ENCODE peak calls at places on chromosomes 2 and 18, in nine cellular contexts. I, W, H, O, Y, U, P, E and T are unnamed samples.

GRCh38 chr18:63974991-63975390 is 5.1 kb downstream of the SERPINB8 start:
- DNase-seq in Y (no peak), E (no peak), P (no peak), I (peak; percentile 41), O (no peak), W (no peak), U (no peak), H (no peak), T (no peak)

GRCh38 chr2:190050001-190050400 is 12.5 kb downstream of the MSTN start:
- DNase-seq in E (no peak), U (no peak), P (no peak), Y (no peak), W (no peak), O (no peak), I (no peak), H (no peak), T (no peak)

GRCh38 chr2:228657807-228658402 is 476.4 kb upstream of the SPHKAP start:
- DNase-seq in U (peak; percentile 10), Y (no peak), W (peak; percentile 18), I (peak; percentile 62), P (no peak), H (no peak), O (no peak), E (no peak), T (no peak)

GRCh38 chr18:76256897-76257500 is 238.0 kb downstream of the ZNF516 start:
- DNase-seq in P (peak; percentile 6), O (no peak), U (peak; percentile 20), Y (no peak), H (no peak), I (peak; percentile 71), E (no peak), W (peak; percentile 42), T (no peak)

GRCh38 chr18:3447035-3447894 is 2.7 kb upstream of the TGIF1 start:
- DNase-seq in U (no peak), Y (peak; percentile 54), E (no peak), H (peak; percentile 37), W (peak; percentile 12), P (peak; percentile 82), I (peak; percentile 79), O (no peak), T (peak; percentile 83)

GRCh38 chr2:148814853-148815419 is 60.1 kb upstream of the KIF5C start:
- DNase-seq in I (no peak), P (no peak), Y (no peak), O (no peak), W (no peak), E (no peak), U (no peak), H (peak; percentile 33), T (no peak)

GRCh38 chr2:216491757-216492635 is 6.6 kb upstream of the RPL37A start:
- DNase-seq in I (no peak), P (no peak), U (no peak), Y (no peak), O (no peak), W (no peak), H (no peak), E (no peak), T (no peak)

GRCh38 chr2:222842517-222843174 is 18.2 kb upstream of the ACSL3 start:
- DNase-seq in W (no peak), P (no peak), O (no peak), I (no peak), H (no peak), U (no peak), Y (no peak), E (no peak), T (no peak)

GRCh38 chr18:22796069-22796468 is 137.1 kb upstream of the RBBP8 start:
- DNase-seq in H (no peak), U (no peak), O (no peak), W (no peak), P (no peak), I (no peak), Y (no peak), E (no peak), T (no peak)

GRCh38 chr2:117825437-117825836 is 10.9 kb downstream of the DDX18 start:
- DNase-seq in W (no peak), O (no peak), P (no peak), Y (no peak), I (no peak), H (no peak), U (no peak), E (no peak), T (no peak)

GRCh38 chr2:216426938-216427337 is 14.7 kb downstream of the SMARCAL1 start:
- DNase-seq in E (no peak), H (no peak), I (no peak), U (no peak), Y (no peak), P (no peak), O (no peak), W (no peak), T (no peak)

GRCh38 chr2:238168196-238168815 is 9.5 kb downstream of the ERFE start:
- DNase-seq in W (peak; percentile 22), P (peak; percentile 38), O (no peak), U (no peak), H (no peak), I (no peak), E (no peak), Y (no peak), T (no peak)

GRCh38 chr2:129756276-129756675 is 223.2 kb upstream of the RAB6C start:
- DNase-seq in P (no peak), W (no peak), O (no peak), I (no peak), Y (no peak), H (no peak), E (no peak), U (no peak), T (peak; percentile 61)

GRCh38 chr2:109144271-109144670 is 15.3 kb downstream of the SH3RF3 start:
- DNase-seq in I (no peak), E (no peak), U (no peak), P (no peak), W (no peak), H (no peak), Y (no peak), O (no peak), T (no peak)

GRCh38 chr2:232539298-232540231 is at the start of gene CHRNG:
- DNase-seq in E (no peak), W (no peak), P (no peak), U (no peak), O (no peak), H (peak; percentile 24), Y (peak; percentile 30), I (no peak), T (peak; percentile 71)

GRCh38 chr2:233470007-233470687 is 96.4 kb downstream of the USP40 start:
- DNase-seq in P (peak; percentile 27), Y (no peak), E (no peak), I (no peak), W (peak; percentile 50), O (no peak), U (no peak), H (peak; percentile 29), T (no peak)

GRCh38 chr2:75594599-75594998 is 33.9 kb upstream of the EVA1A start:
- DNase-seq in U (no peak), E (no peak), Y (no peak), H (no peak), O (no peak), P (no peak), W (no peak), I (no peak), T (no peak)

GRCh38 chr2:150625300-150625699 is 137.8 kb upstream of the RND3 start:
- DNase-seq in H (no peak), Y (no peak), W (no peak), U (no peak), I (no peak), E (no peak), P (no peak), O (no peak), T (no peak)

GRCh38 chr2:204108874-204109295 is 172.3 kb downstream of the ICOS start:
- DNase-seq in I (no peak), H (no peak), W (no peak), E (no peak), P (no peak), O (no peak), U (no peak), Y (no peak), T (no peak)
- H3K4me3 ChIP-seq in I (no peak overlapping the region), H (no peak overlapping the region), W (no peak overlapping the region), E (no peak overlapping the region), P (no peak overlapping the region), O (no peak overlapping the region), U (no peak overlapping the region), Y (no peak overlapping the region), T (no peak overlapping the region)

GRCh38 chr2:98013407-98014042 is 17.8 kb upstream of the TMEM131 start:
- DNase-seq in U (no peak), E (no peak), P (no peak), I (no peak), Y (no peak), H (no peak), W (no peak), O (no peak), T (no peak)

GRCh38 chr2:98015681-98016080 is 19.9 kb upstream of the TMEM131 start:
- DNase-seq in E (no peak), Y (no peak), I (no peak), O (no peak), H (no peak), U (no peak), W (no peak), P (no peak), T (no peak)

GRCh38 chr2:98009887-98010760 is 14.4 kb upstream of the TMEM131 start:
- DNase-seq in H (no peak), W (no peak), P (no peak), Y (no peak), O (no peak), I (no peak), E (no peak), U (no peak), T (no peak)

GRCh38 chr2:98014379-98014778 is 18.6 kb upstream of the TMEM131 start:
- DNase-seq in Y (no peak), H (no peak), E (no peak), P (no peak), W (no peak), O (no peak), U (no peak), I (no peak), T (no peak)

DNA sequence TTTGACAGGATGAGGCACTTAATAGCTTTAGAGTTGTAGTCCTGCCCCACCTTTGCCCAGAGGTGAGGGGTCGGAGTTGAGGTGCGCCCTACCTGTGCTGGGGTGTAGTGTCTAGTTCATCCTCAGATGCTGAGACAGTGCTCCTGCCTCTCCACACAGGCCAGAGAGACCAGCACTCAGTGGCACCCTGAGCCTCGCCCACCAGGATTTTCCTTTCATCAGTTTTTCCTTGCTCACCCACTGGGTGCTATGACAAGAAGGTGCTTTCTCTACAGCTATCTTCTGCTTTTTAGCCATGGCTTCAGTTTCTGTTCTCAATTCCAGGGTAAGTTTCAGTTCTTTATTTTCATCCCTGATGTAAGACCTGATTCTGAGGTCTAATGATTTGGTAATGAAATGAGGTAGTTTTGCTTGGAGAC is 16.8 kb upstream of the TMEM131 start:
- DNase-seq in E (no peak), O (no peak), P (no peak), W (no peak), I (no peak), H (no peak), Y (no peak), U (no peak), T (peak; percentile 78)
- H3K4me1 ChIP-seq in E (no peaks in the 10 kb centered on the region), O (no peaks in the 10 kb centered on the region), P (no peaks in the 10 kb centered on the region), W (no peaks in the 10 kb centered on the region), I (no peaks in the 10 kb centered on the region), H (no peaks in the 10 kb centered on the region), Y (no peaks in the 10 kb centered on the region), U (no peaks in the 10 kb centered on the region), T (peaks cover 8% of the 10 kb centered on the region)

GRCh38 chr2:229921101-229921891 is 513 bp downstream of the TRIP12 start:
- DNase-seq in O (no peak), W (peak; percentile 79), Y (peak; percentile 61), I (peak; percentile 78), H (peak; percentile 67), E (peak; percentile 93), U (no peak), P (peak; percentile 81), T (peak; percentile 92)
- TF ChIP-seq POLR2AphosphoS5 in O (no peak), W (peak; percentile 50), Y (peak; percentile 43), I (peak; percentile 16), H (no peak), E (no peak), U (no peak), P (no peak), T (peak; percentile 13)

GRCh38 chr2:37342636-37343211 is 1.7 kb upstream of the QPCT start:
- DNase-seq in H (no peak), W (peak; percentile 62), E (no peak), I (peak; percentile 26), Y (no peak), O (no peak), U (no peak), P (no peak), T (no peak)
- H3K4me3 ChIP-seq in H (no peak overlapping the region), W (no peak overlapping the region), E (no peak overlapping the region), I (no peak overlapping the region), Y (no peak overlapping the region), O (no peak overlapping the region), U (no peak overlapping the region), P (no peak overlapping the region), T (no peak overlapping the region)